ENCODE peak calls at places on chromosomes 6 and 20, in eight cellular contexts. One of them, this sample, is unnamed.

GRCh38 chr20:21238818-21239530 is 64.2 kb upstream of the XRN2 start:
- DNase-seq in lower lobe of right lung: no peak
- DNase-seq in hepatocyte: no peak
- DNase-seq in fibroblast of lung: no peak
- DNase-seq in ascending aorta: no peak
- DNase-seq in cardiac fibroblast: no peak
- DNase-seq in kidney epithelial cell: no peak
- DNase-seq in psoas muscle: no peak
- DNase-seq in this sample: no peak

GRCh38 chr6:159434410-159434809 is 258.6 kb downstream of the SOD2 start:
- DNase-seq in hepatocyte: no peak
- DNase-seq in fibroblast of lung: no peak
- DNase-seq in cardiac fibroblast: no peak
- DNase-seq in kidney epithelial cell: no peak
- DNase-seq in ascending aorta: no peak
- DNase-seq in lower lobe of right lung: no peak
- DNase-seq in psoas muscle: no peak
- DNase-seq in this sample: no peak

GRCh38 chr6:136526196-136526930 is 23.9 kb downstream of the MAP7 start:
- DNase-seq in fibroblast of lung: peak
- DNase-seq in lower lobe of right lung: peak
- DNase-seq in psoas muscle: peak
- DNase-seq in kidney epithelial cell: no peak
- DNase-seq in hepatocyte: peak
- DNase-seq in ascending aorta: no peak
- DNase-seq in cardiac fibroblast: peak
- DNase-seq in this sample: no peak

GRCh38 chr6:92122746-92123145 is 1296.6 kb downstream of the EPHA7 start:
- DNase-seq in cardiac fibroblast: no peak
- DNase-seq in hepatocyte: peak
- DNase-seq in fibroblast of lung: no peak
- DNase-seq in ascending aorta: no peak
- DNase-seq in kidney epithelial cell: no peak
- DNase-seq in lower lobe of right lung: no peak
- DNase-seq in psoas muscle: no peak
- DNase-seq in this sample: no peak

GRCh38 chr20:48631114-48632016 is 196.4 kb downstream of the PREX1 start:
- DNase-seq in fibroblast of lung: peak
- DNase-seq in hepatocyte: no peak
- DNase-seq in lower lobe of right lung: no peak
- DNase-seq in ascending aorta: no peak
- DNase-seq in psoas muscle: no peak
- DNase-seq in kidney epithelial cell: no peak
- DNase-seq in cardiac fibroblast: peak
- DNase-seq in this sample: no peak

GRCh38 chr6:138310294-138310693 is 67.4 kb upstream of the SMIM28 start:
- DNase-seq in hepatocyte: peak
- DNase-seq in kidney epithelial cell: no peak
- DNase-seq in cardiac fibroblast: peak
- DNase-seq in fibroblast of lung: no peak
- DNase-seq in lower lobe of right lung: no peak
- DNase-seq in psoas muscle: no peak
- DNase-seq in ascending aorta: no peak
- DNase-seq in this sample: no peak

GRCh38 chr6:28648035-28648877 is 122.6 kb downstream of the GPX5 start:
- DNase-seq in psoas muscle: no peak
- DNase-seq in ascending aorta: no peak
- DNase-seq in fibroblast of lung: peak
- DNase-seq in lower lobe of right lung: no peak
- DNase-seq in kidney epithelial cell: peak
- DNase-seq in hepatocyte: peak
- DNase-seq in cardiac fibroblast: peak
- DNase-seq in this sample: peak

GRCh38 chr6:111238464-111239119 is 151.3 kb downstream of the SLC16A10 start:
- DNase-seq in psoas muscle: no peak
- DNase-seq in ascending aorta: no peak
- DNase-seq in fibroblast of lung: peak
- DNase-seq in lower lobe of right lung: no peak
- DNase-seq in cardiac fibroblast: peak
- DNase-seq in kidney epithelial cell: peak
- DNase-seq in hepatocyte: no peak
- DNase-seq in this sample: no peak

GRCh38 chr20:18615020-18615652 is 27.3 kb downstream of the DTD1 start:
- DNase-seq in ascending aorta: no peak
- DNase-seq in psoas muscle: no peak
- DNase-seq in cardiac fibroblast: no peak
- DNase-seq in kidney epithelial cell: no peak
- DNase-seq in fibroblast of lung: no peak
- DNase-seq in lower lobe of right lung: no peak
- DNase-seq in hepatocyte: no peak
- DNase-seq in this sample: no peak

GRCh38 chr6:11931296-11932035 is 80.6 kb upstream of the HIVEP1 start:
- DNase-seq in kidney epithelial cell: no peak
- DNase-seq in cardiac fibroblast: no peak
- DNase-seq in lower lobe of right lung: no peak
- DNase-seq in fibroblast of lung: no peak
- DNase-seq in psoas muscle: no peak
- DNase-seq in ascending aorta: no peak
- DNase-seq in hepatocyte: no peak
- DNase-seq in this sample: no peak

GRCh38 chr6:152698692-152699091 is 995 bp downstream of the MYCT1 start:
- DNase-seq in kidney epithelial cell: no peak
- DNase-seq in fibroblast of lung: no peak
- DNase-seq in ascending aorta: no peak
- DNase-seq in psoas muscle: no peak
- DNase-seq in lower lobe of right lung: no peak
- DNase-seq in hepatocyte: no peak
- DNase-seq in cardiac fibroblast: peak
- DNase-seq in this sample: no peak
- H3K4me3 ChIP-seq in kidney epithelial cell: no peak
- H3K4me3 ChIP-seq in fibroblast of lung: no peak
- H3K4me3 ChIP-seq in ascending aorta: no peak
- H3K4me3 ChIP-seq in psoas muscle: peak
- H3K4me3 ChIP-seq in lower lobe of right lung: peak
- H3K4me3 ChIP-seq in hepatocyte: no peak
- H3K4me3 ChIP-seq in cardiac fibroblast: no peak
- H3K4me3 ChIP-seq in this sample: no peak

GRCh38 chr6:100460650-100461204 is 4.0 kb downstream of the SIM1 start:
- DNase-seq in kidney epithelial cell: no peak
- DNase-seq in psoas muscle: no peak
- DNase-seq in cardiac fibroblast: no peak
- DNase-seq in ascending aorta: no peak
- DNase-seq in lower lobe of right lung: no peak
- DNase-seq in hepatocyte: no peak
- DNase-seq in fibroblast of lung: no peak
- DNase-seq in this sample: no peak
- H3K4me3 ChIP-seq in kidney epithelial cell: peak
- H3K4me3 ChIP-seq in psoas muscle: peak
- H3K4me3 ChIP-seq in cardiac fibroblast: no peak
- H3K4me3 ChIP-seq in ascending aorta: no peak
- H3K4me3 ChIP-seq in lower lobe of right lung: no peak
- H3K4me3 ChIP-seq in hepatocyte: no peak
- H3K4me3 ChIP-seq in fibroblast of lung: no peak
- H3K4me3 ChIP-seq in this sample: no peak

GRCh38 chr6:33390767-33391277 is 801 bp upstream of the KIFC1 start:
- DNase-seq in cardiac fibroblast: no peak
- DNase-seq in fibroblast of lung: no peak
- DNase-seq in hepatocyte: no peak
- DNase-seq in ascending aorta: no peak
- DNase-seq in kidney epithelial cell: no peak
- DNase-seq in psoas muscle: no peak
- DNase-seq in lower lobe of right lung: no peak
- DNase-seq in this sample: no peak

GRCh38 chr6:33391278-33392167 is at the start of gene KIFC1:
- DNase-seq in kidney epithelial cell: peak
- DNase-seq in hepatocyte: peak
- DNase-seq in ascending aorta: peak
- DNase-seq in psoas muscle: peak
- DNase-seq in fibroblast of lung: peak
- DNase-seq in lower lobe of right lung: peak
- DNase-seq in cardiac fibroblast: peak
- DNase-seq in this sample: peak

GRCh38 chr6:33392979-33393378 is 1.4 kb downstream of the KIFC1 start:
- DNase-seq in cardiac fibroblast: no peak
- DNase-seq in hepatocyte: no peak
- DNase-seq in lower lobe of right lung: no peak
- DNase-seq in fibroblast of lung: no peak
- DNase-seq in ascending aorta: no peak
- DNase-seq in psoas muscle: no peak
- DNase-seq in kidney epithelial cell: no peak
- DNase-seq in this sample: no peak

GRCh38 chr6:33390173-33390572 is 1.4 kb upstream of the KIFC1 start:
- DNase-seq in ascending aorta: no peak
- DNase-seq in lower lobe of right lung: no peak
- DNase-seq in fibroblast of lung: no peak
- DNase-seq in kidney epithelial cell: no peak
- DNase-seq in psoas muscle: no peak
- DNase-seq in hepatocyte: no peak
- DNase-seq in cardiac fibroblast: no peak
- DNase-seq in this sample: no peak

GRCh38 chr6:33392168-33392947 is 735 bp downstream of the KIFC1 start:
- DNase-seq in ascending aorta: no peak
- DNase-seq in kidney epithelial cell: no peak
- DNase-seq in fibroblast of lung: peak
- DNase-seq in lower lobe of right lung: no peak
- DNase-seq in hepatocyte: no peak
- DNase-seq in cardiac fibroblast: peak
- DNase-seq in psoas muscle: no peak
- DNase-seq in this sample: no peak
- H3K4me3 ChIP-seq in ascending aorta: peak
- H3K4me3 ChIP-seq in kidney epithelial cell: peak
- H3K4me3 ChIP-seq in fibroblast of lung: peak
- H3K4me3 ChIP-seq in lower lobe of right lung: peak
- H3K4me3 ChIP-seq in hepatocyte: peak
- H3K4me3 ChIP-seq in cardiac fibroblast: peak
- H3K4me3 ChIP-seq in psoas muscle: peak
- H3K4me3 ChIP-seq in this sample: peak

DNA sequence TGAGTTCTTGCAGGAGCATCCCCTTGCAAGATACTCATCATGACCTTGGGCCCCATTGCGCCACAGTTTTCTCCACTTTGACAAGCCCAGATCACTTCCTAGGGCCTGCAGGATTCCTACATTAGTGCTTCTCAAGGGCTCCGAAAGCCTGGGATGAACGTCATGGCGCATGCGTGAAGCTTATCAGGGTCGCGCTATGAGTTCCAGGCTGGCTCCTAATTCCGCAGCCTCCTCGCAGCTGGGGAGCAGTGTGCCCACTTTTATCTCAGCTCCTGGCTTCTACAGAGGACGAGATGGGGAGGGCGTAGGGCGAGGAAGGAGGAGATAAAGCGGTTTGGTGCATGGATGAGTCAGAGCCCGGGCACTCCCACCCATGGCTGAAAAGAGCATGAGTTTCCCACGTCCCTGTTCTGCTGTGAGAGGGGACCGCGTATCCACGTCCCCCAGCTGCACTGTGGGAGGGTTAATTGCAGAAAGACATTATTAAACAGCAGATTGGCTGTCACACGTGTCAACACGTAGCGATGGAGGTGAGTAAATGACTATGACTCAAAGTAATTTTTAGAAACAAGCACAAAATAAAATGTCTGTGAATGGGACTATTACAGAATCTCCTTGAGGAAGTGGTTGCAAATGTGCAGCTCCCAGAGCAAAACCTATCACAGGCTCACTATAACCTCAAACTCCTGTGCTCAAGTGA is 72.9 kb upstream of the DSP start:
- DNase-seq in cardiac fibroblast: peak
- DNase-seq in psoas muscle: peak
- DNase-seq in fibroblast of lung: peak
- DNase-seq in ascending aorta: no peak
- DNase-seq in kidney epithelial cell: peak
- DNase-seq in lower lobe of right lung: no peak
- DNase-seq in hepatocyte: peak
- DNase-seq in this sample: no peak
- H3K4me3 ChIP-seq in cardiac fibroblast: peak
- H3K4me3 ChIP-seq in psoas muscle: peak
- H3K4me3 ChIP-seq in fibroblast of lung: peak
- H3K4me3 ChIP-seq in ascending aorta: peak
- H3K4me3 ChIP-seq in kidney epithelial cell: peak
- H3K4me3 ChIP-seq in lower lobe of right lung: peak
- H3K4me3 ChIP-seq in hepatocyte: no peak
- H3K4me3 ChIP-seq in this sample: no peak

GRCh38 chr6:165663283-165663735 is 268 bp upstream of the PDE10A start:
- DNase-seq in kidney epithelial cell: no peak
- DNase-seq in cardiac fibroblast: peak
- DNase-seq in fibroblast of lung: peak
- DNase-seq in ascending aorta: no peak
- DNase-seq in hepatocyte: peak
- DNase-seq in lower lobe of right lung: no peak
- DNase-seq in psoas muscle: peak
- DNase-seq in this sample: no peak
- H3K4me3 ChIP-seq in kidney epithelial cell: peak
- H3K4me3 ChIP-seq in cardiac fibroblast: peak
- H3K4me3 ChIP-seq in fibroblast of lung: peak
- H3K4me3 ChIP-seq in ascending aorta: peak
- H3K4me3 ChIP-seq in hepatocyte: peak
- H3K4me3 ChIP-seq in lower lobe of right lung: peak
- H3K4me3 ChIP-seq in psoas muscle: peak
- H3K4me3 ChIP-seq in this sample: no peak

GRCh38 chr6:6004147-6004995 is 2.4 kb downstream of the NRN1 start:
- DNase-seq in ascending aorta: no peak
- DNase-seq in hepatocyte: no peak
- DNase-seq in kidney epithelial cell: no peak
- DNase-seq in psoas muscle: no peak
- DNase-seq in cardiac fibroblast: no peak
- DNase-seq in lower lobe of right lung: no peak
- DNase-seq in fibroblast of lung: no peak
- DNase-seq in this sample: no peak

GRCh38 chr6:6003334-6004146 is 3.2 kb downstream of the NRN1 start:
- DNase-seq in fibroblast of lung: no peak
- DNase-seq in cardiac fibroblast: no peak
- DNase-seq in hepatocyte: no peak
- DNase-seq in psoas muscle: no peak
- DNase-seq in ascending aorta: no peak
- DNase-seq in lower lobe of right lung: peak
- DNase-seq in kidney epithelial cell: no peak
- DNase-seq in this sample: no peak

GRCh38 chr6:6006428-6007310 is at the start of gene NRN1:
- DNase-seq in lower lobe of right lung: no peak
- DNase-seq in ascending aorta: no peak
- DNase-seq in cardiac fibroblast: no peak
- DNase-seq in fibroblast of lung: no peak
- DNase-seq in hepatocyte: no peak
- DNase-seq in psoas muscle: no peak
- DNase-seq in kidney epithelial cell: no peak
- DNase-seq in this sample: no peak

GRCh38 chr6:6007311-6008113 is 787 bp upstream of the NRN1 start:
- DNase-seq in psoas muscle: no peak
- DNase-seq in kidney epithelial cell: no peak
- DNase-seq in ascending aorta: no peak
- DNase-seq in fibroblast of lung: no peak
- DNase-seq in cardiac fibroblast: no peak
- DNase-seq in lower lobe of right lung: no peak
- DNase-seq in hepatocyte: no peak
- DNase-seq in this sample: no peak

GRCh38 chr6:6005467-6006427 is 978 bp downstream of the NRN1 start:
- DNase-seq in psoas muscle: no peak
- DNase-seq in ascending aorta: no peak
- DNase-seq in kidney epithelial cell: no peak
- DNase-seq in hepatocyte: no peak
- DNase-seq in cardiac fibroblast: no peak
- DNase-seq in fibroblast of lung: no peak
- DNase-seq in lower lobe of right lung: no peak
- DNase-seq in this sample: no peak
- H3K4me3 ChIP-seq in psoas muscle: peak
- H3K4me3 ChIP-seq in ascending aorta: peak
- H3K4me3 ChIP-seq in kidney epithelial cell: peak
- H3K4me3 ChIP-seq in hepatocyte: no peak
- H3K4me3 ChIP-seq in cardiac fibroblast: no peak
- H3K4me3 ChIP-seq in fibroblast of lung: no peak
- H3K4me3 ChIP-seq in lower lobe of right lung: peak
- H3K4me3 ChIP-seq in this sample: no peak